ENCODE peak calls at places on chromosomes 7 and 10, in five cellular contexts. Q, P, J, W and I are unnamed samples.

GRCh38 chr7:95865716-95866371 is 93.5 kb downstream of the DYNC1I1 start:
- DNase-seq in Q (no peak), P (no peak), J (no peak), W (peak; percentile 50), I (peak; percentile 67)

GRCh38 chr7:114606100-114606499 is 191.5 kb downstream of the FOXP2 start:
- DNase-seq in Q (no peak), P (no peak), J (no peak), W (no peak), I (no peak)

GRCh38 chr7:131255242-131255641 is 72.4 kb upstream of the MKLN1 start:
- DNase-seq in Q (no peak), P (no peak), J (no peak), W (no peak), I (no peak)

GRCh38 chr7:116598278-116598677 is 73.4 kb downstream of the CAV1 start:
- DNase-seq in Q (no peak), P (no peak), J (no peak), W (peak; percentile 30), I (no peak)

GRCh38 chr10:66755474-66755873 is 170.4 kb upstream of the LRRTM3 start:
- DNase-seq in Q (no peak), P (no peak), J (no peak), W (no peak), I (no peak)

GRCh38 chr7:121608785-121609184 is 212.7 kb upstream of the FAM3C start:
- DNase-seq in Q (no peak), P (no peak), J (no peak), W (no peak), I (no peak)

GRCh38 chr10:89426230-89426868 is 12.0 kb downstream of the IFIT5 start:
- DNase-seq in Q (peak; percentile 50), P (no peak), J (no peak), W (peak; percentile 57), I (peak; percentile 68)

GRCh38 chr7:101707587-101707986 is 78.5 kb upstream of the MYL10 start:
- DNase-seq in Q (no peak), P (peak; percentile 87), J (no peak), W (no peak), I (no peak)

GRCh38 chr7:102860351-102860811 is 52.4 kb upstream of the LRRC17 start:
- DNase-seq in Q (peak; percentile 47), P (no peak), J (no peak), W (no peak), I (peak; percentile 97)

GRCh38 chr10:102159051-102159597 is 6.9 kb downstream of the NOLC1 start:
- DNase-seq in Q (no peak), P (no peak), J (no peak), W (no peak), I (peak; percentile 33)

GRCh38 chr10:75035975-75036708 is 75.3 kb upstream of the SAMD8 start:
- DNase-seq in Q (peak; percentile 14), P (no peak), J (no peak), W (no peak), I (peak; percentile 51)

GRCh38 chr7:157224627-157225026 is 85.9 kb downstream of the UBE3C start:
- DNase-seq in Q (no peak), P (no peak), J (no peak), W (peak; percentile 65), I (peak; percentile 44)

GRCh38 chr10:121378402-121378801 is 219.8 kb downstream of the FGFR2 start:
- DNase-seq in Q (no peak), P (no peak), J (no peak), W (no peak), I (no peak)

GRCh38 chr7:104230606-104231005 is 22.8 kb upstream of the ORC5 start:
- DNase-seq in Q (no peak), P (no peak), J (no peak), W (no peak), I (peak; percentile 25)

GRCh38 chr7:55309040-55309991 is 55.8 kb upstream of the LANCL2 start:
- DNase-seq in Q (no peak), P (peak; percentile 11), J (peak; percentile 79), W (no peak), I (no peak)

GRCh38 chr10:108421256-108421655 is 1256.8 kb upstream of the SORCS1 start:
- DNase-seq in Q (no peak), P (no peak), J (no peak), W (no peak), I (no peak)

GRCh38 chr7:17681965-17682364 is 258.3 kb downstream of the SNX13 start:
- DNase-seq in Q (no peak), P (no peak), J (no peak), W (no peak), I (peak; percentile 85)

GRCh38 chr7:17680026-17680425 is 260.3 kb downstream of the SNX13 start:
- DNase-seq in Q (peak; percentile 96), P (peak; percentile 29), J (no peak), W (peak; percentile 72), I (peak; percentile 97)

GRCh38 chr7:17682586-17682985 is 257.7 kb downstream of the SNX13 start:
- DNase-seq in Q (peak; percentile 36), P (no peak), J (no peak), W (no peak), I (peak; percentile 13)

GRCh38 chr7:17679427-17679826 is 260.9 kb downstream of the SNX13 start:
- DNase-seq in Q (no peak), P (no peak), J (no peak), W (peak; percentile 37), I (peak; percentile 85)

GRCh38 chr7:17680943-17681351 is 259.3 kb downstream of the SNX13 start:
- DNase-seq in Q (peak; percentile 61), P (no peak), J (no peak), W (peak; percentile 20), I (peak; percentile 61)
- TF ChIP-seq CTCF in Q (peak; percentile 39), P (peak; percentile 53), J (peak; percentile 75), W (peak; percentile 82), I (peak; percentile 49)

DNA sequence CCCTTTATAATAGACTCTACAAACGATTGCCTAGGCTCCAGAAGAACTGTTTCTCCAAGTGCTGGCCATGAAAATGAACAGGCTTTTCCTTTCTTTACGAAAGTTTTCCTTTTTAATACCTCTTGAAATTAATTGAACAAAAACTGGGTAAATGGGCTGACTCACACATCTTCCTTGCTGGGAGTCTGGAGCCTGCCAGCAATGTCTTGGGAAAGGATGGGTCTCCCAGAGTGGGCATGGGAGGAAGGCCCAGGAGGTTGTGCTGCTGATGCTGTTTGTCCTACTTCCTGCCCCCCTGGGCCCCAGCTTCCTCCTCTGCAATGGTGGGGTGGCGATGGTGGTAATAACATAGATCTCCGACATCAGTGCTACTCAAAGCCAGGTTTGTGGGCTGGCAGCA is 174.1 kb downstream of the RPS24 start:
- DNase-seq in Q (no peak), P (no peak), J (no peak), W (no peak), I (no peak)
- H3K4me3 ChIP-seq in Q (no peak overlapping the region), P (no peak overlapping the region), J (no peak overlapping the region), W (no peak overlapping the region), I (no peak overlapping the region)

DNA sequence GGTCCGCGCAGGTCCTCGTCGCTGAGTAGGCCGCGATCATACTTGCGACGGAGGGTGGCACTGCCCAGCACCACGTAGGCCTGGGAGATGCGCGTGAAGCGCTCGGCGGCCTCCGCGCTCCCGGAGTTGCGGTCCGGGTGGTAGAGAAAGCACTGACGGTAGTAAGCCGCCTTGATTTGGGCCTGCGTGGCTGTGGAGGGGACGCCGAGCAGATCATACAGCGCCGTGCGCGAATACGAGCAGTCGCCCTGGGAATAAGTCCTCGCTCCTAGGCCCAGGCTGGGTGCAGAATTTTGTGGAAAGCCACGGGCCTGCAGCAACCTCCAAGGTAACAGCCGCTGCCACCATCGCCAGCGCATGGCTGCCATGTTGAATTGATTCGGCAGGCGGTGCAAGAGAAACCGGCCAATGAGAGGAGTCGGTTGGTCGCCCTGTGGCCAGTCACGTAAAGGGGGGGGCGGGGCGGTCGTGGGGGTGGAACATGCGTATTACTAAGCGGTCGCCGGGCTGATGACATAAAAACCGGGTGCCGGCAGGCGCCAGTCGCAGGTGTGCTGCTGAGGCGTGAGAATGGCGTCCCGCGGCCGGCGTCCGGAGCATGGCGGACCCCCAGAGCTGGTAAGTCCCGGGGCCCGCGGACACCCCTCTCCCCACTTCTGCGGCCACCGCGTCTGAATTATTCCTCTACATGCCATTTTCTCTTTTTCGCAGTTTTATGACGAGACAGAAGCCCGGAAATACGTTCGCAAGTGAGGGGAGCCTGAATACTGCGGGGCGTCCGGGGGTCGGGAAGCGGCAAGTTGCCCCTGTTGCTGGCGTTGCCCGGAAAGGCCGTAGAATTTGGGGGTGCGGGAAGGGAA is at the start of the genes BUD23 and DNAJC30:
- DNase-seq in Q (peak; percentile 91), P (peak; percentile 98), J (peak; percentile 97), W (peak; percentile 98), I (peak; percentile 95)
- TF ChIP-seq CTCF in Q (no peak), P (peak; percentile 9), J (no peak), W (no peak), I (no peak)

GRCh38 chr10:17349009-17349349 is 105.4 kb downstream of the ST8SIA6 start:
- DNase-seq in Q (no peak), P (no peak), J (no peak), W (no peak), I (no peak)
- H3K4me3 ChIP-seq in Q (peak overlapping the region; percentile 21), P (no peak overlapping the region), J (no peak overlapping the region), W (no peak overlapping the region), I (peak overlapping the region; percentile 44)

GRCh38 chr7:93535616-93536015 is 38.9 kb downstream of the CALCR start:
- DNase-seq in Q (no peak), P (no peak), J (no peak), W (no peak), I (no peak)
- TF ChIP-seq CTCF in Q (no peak), P (no peak), J (no peak), W (no peak), I (no peak)

GRCh38 chr7:12357508-12357907 is 46.2 kb downstream of the VWDE start:
- DNase-seq in Q (no peak), P (no peak), J (no peak), W (no peak), I (no peak)

GRCh38 chr7:12360948-12361347 is 42.7 kb downstream of the VWDE start:
- DNase-seq in Q (peak; percentile 2), P (no peak), J (no peak), W (no peak), I (no peak)

DNA sequence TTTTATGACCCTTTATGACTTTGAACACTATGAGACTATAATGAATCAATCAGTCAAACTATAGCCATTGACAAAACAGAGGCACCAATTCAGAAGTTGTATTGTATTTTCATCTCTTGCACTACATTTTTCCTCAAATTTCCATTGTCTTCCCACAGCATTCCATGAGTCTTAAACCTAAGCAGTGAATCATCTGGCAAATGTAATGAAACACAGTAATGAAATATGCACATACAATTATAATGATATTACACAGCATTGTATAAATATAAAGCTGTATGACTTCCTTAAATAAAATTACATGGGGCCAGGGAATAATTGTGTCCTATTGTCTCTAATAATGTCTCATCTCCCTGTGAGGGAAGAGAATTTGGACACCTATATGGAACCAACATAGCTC is 45.0 kb downstream of the VWDE start:
- DNase-seq in Q (no peak), P (no peak), J (no peak), W (no peak), I (no peak)
- H3K4me3 ChIP-seq in Q (no peak overlapping the region), P (no peak overlapping the region), J (no peak overlapping the region), W (no peak overlapping the region), I (no peak overlapping the region)